ENCODE peak calls at places on chromosomes 16 and 17, in eight cellular contexts. One of them, this sample, is unnamed.

GRCh38 chr16:88542231-88542630 is 28.0 kb upstream of the ZC3H18 start:
- DNase-seq in NCI-H345: no peak
- DNase-seq in kidney tubule cell: no peak
- DNase-seq in T-helper 1 cell: no peak
- DNase-seq in lung microvascular endothelial cell: no peak
- DNase-seq in left ventricle myocardium superior: no peak
- DNase-seq in HFFc6: no peak
- DNase-seq in NCI-H2081: no peak
- DNase-seq in this sample: no peak

GRCh38 chr17:60077672-60078519 is 825 bp downstream of the HEATR6 start:
- DNase-seq in HFFc6: no peak
- DNase-seq in T-helper 1 cell: no peak
- DNase-seq in NCI-H345: peak
- DNase-seq in left ventricle myocardium superior: no peak
- DNase-seq in NCI-H2081: no peak
- DNase-seq in lung microvascular endothelial cell: peak
- DNase-seq in kidney tubule cell: peak
- DNase-seq in this sample: peak

GRCh38 chr16:66959645-66960177 is 1.4 kb upstream of the CES3 start:
- DNase-seq in kidney tubule cell: no peak
- DNase-seq in left ventricle myocardium superior: peak
- DNase-seq in NCI-H2081: no peak
- DNase-seq in lung microvascular endothelial cell: no peak
- DNase-seq in HFFc6: no peak
- DNase-seq in T-helper 1 cell: no peak
- DNase-seq in NCI-H345: no peak
- DNase-seq in this sample: no peak

GRCh38 chr17:61075988-61076387 is 323.7 kb upstream of the TBX2 start:
- DNase-seq in lung microvascular endothelial cell: no peak
- DNase-seq in T-helper 1 cell: no peak
- DNase-seq in kidney tubule cell: no peak
- DNase-seq in left ventricle myocardium superior: no peak
- DNase-seq in NCI-H2081: no peak
- DNase-seq in NCI-H345: no peak
- DNase-seq in HFFc6: no peak
- DNase-seq in this sample: no peak

GRCh38 chr16:63361032-63361624 is 1324.9 kb upstream of the CDH8 start:
- DNase-seq in HFFc6: peak
- DNase-seq in left ventricle myocardium superior: no peak
- DNase-seq in NCI-H2081: no peak
- DNase-seq in NCI-H345: peak
- DNase-seq in kidney tubule cell: peak
- DNase-seq in lung microvascular endothelial cell: peak
- DNase-seq in T-helper 1 cell: no peak
- DNase-seq in this sample: peak

GRCh38 chr17:3865166-3865565 is 19.1 kb upstream of the NCBP3 start:
- DNase-seq in lung microvascular endothelial cell: peak
- DNase-seq in kidney tubule cell: peak
- DNase-seq in T-helper 1 cell: no peak
- DNase-seq in HFFc6: peak
- DNase-seq in NCI-H345: no peak
- DNase-seq in left ventricle myocardium superior: peak
- DNase-seq in NCI-H2081: no peak
- DNase-seq in this sample: no peak

GRCh38 chr16:68287276-68288251 is 23.2 kb downstream of the SLC7A6OS start:
- DNase-seq in lung microvascular endothelial cell: peak
- DNase-seq in NCI-H345: no peak
- DNase-seq in T-helper 1 cell: no peak
- DNase-seq in kidney tubule cell: peak
- DNase-seq in NCI-H2081: no peak
- DNase-seq in HFFc6: peak
- DNase-seq in left ventricle myocardium superior: peak
- DNase-seq in this sample: no peak

GRCh38 chr17:79036609-79037008 is 12.6 kb downstream of the C1QTNF1 start:
- DNase-seq in left ventricle myocardium superior: no peak
- DNase-seq in NCI-H2081: no peak
- DNase-seq in HFFc6: peak
- DNase-seq in kidney tubule cell: peak
- DNase-seq in T-helper 1 cell: no peak
- DNase-seq in lung microvascular endothelial cell: peak
- DNase-seq in NCI-H345: no peak
- DNase-seq in this sample: no peak

GRCh38 chr17:45749831-45750335 is 34.2 kb upstream of the CRHR1 start:
- DNase-seq in kidney tubule cell: no peak
- DNase-seq in NCI-H2081: peak
- DNase-seq in HFFc6: no peak
- DNase-seq in T-helper 1 cell: no peak
- DNase-seq in lung microvascular endothelial cell: no peak
- DNase-seq in NCI-H345: peak
- DNase-seq in left ventricle myocardium superior: no peak
- DNase-seq in this sample: no peak

GRCh38 chr16:70402916-70403659 is 35.8 kb downstream of the ST3GAL2 start:
- DNase-seq in NCI-H2081: no peak
- DNase-seq in T-helper 1 cell: no peak
- DNase-seq in HFFc6: no peak
- DNase-seq in lung microvascular endothelial cell: no peak
- DNase-seq in kidney tubule cell: no peak
- DNase-seq in NCI-H345: no peak
- DNase-seq in left ventricle myocardium superior: no peak
- DNase-seq in this sample: no peak

GRCh38 chr17:33240397-33240796 is 52.7 kb downstream of the ASIC2 start:
- DNase-seq in left ventricle myocardium superior: no peak
- DNase-seq in kidney tubule cell: no peak
- DNase-seq in NCI-H2081: no peak
- DNase-seq in NCI-H345: peak
- DNase-seq in HFFc6: no peak
- DNase-seq in T-helper 1 cell: no peak
- DNase-seq in lung microvascular endothelial cell: no peak
- DNase-seq in this sample: no peak

GRCh38 chr17:61232871-61233270 is 166.8 kb upstream of the TBX2 start:
- DNase-seq in T-helper 1 cell: no peak
- DNase-seq in HFFc6: no peak
- DNase-seq in kidney tubule cell: no peak
- DNase-seq in NCI-H2081: no peak
- DNase-seq in left ventricle myocardium superior: no peak
- DNase-seq in NCI-H345: no peak
- DNase-seq in lung microvascular endothelial cell: no peak
- DNase-seq in this sample: no peak

GRCh38 chr17:67619555-67619954 is 98.2 kb upstream of the NOL11 start:
- DNase-seq in kidney tubule cell: no peak
- DNase-seq in NCI-H2081: no peak
- DNase-seq in HFFc6: no peak
- DNase-seq in T-helper 1 cell: no peak
- DNase-seq in lung microvascular endothelial cell: no peak
- DNase-seq in left ventricle myocardium superior: no peak
- DNase-seq in NCI-H345: no peak
- DNase-seq in this sample: no peak

GRCh38 chr17:9676084-9676483 is 30.8 kb downstream of the USP43 start:
- DNase-seq in T-helper 1 cell: no peak
- DNase-seq in lung microvascular endothelial cell: peak
- DNase-seq in NCI-H2081: no peak
- DNase-seq in left ventricle myocardium superior: no peak
- DNase-seq in NCI-H345: no peak
- DNase-seq in HFFc6: no peak
- DNase-seq in kidney tubule cell: peak
- DNase-seq in this sample: no peak

GRCh38 chr17:60398227-60398959 is 6.5 kb upstream of the USP32 start:
- DNase-seq in kidney tubule cell: no peak
- DNase-seq in HFFc6: no peak
- DNase-seq in T-helper 1 cell: no peak
- DNase-seq in lung microvascular endothelial cell: no peak
- DNase-seq in NCI-H345: no peak
- DNase-seq in NCI-H2081: no peak
- DNase-seq in left ventricle myocardium superior: no peak
- DNase-seq in this sample: no peak

GRCh38 chr17:2235792-2236365 is 67.7 kb downstream of the SMG6 start:
- DNase-seq in HFFc6: no peak
- DNase-seq in NCI-H2081: no peak
- DNase-seq in kidney tubule cell: no peak
- DNase-seq in left ventricle myocardium superior: peak
- DNase-seq in T-helper 1 cell: no peak
- DNase-seq in lung microvascular endothelial cell: no peak
- DNase-seq in NCI-H345: no peak
- DNase-seq in this sample: no peak

GRCh38 chr17:75546181-75546580 is 20.7 kb downstream of the LLGL2 start:
- DNase-seq in kidney tubule cell: no peak
- DNase-seq in HFFc6: no peak
- DNase-seq in T-helper 1 cell: no peak
- DNase-seq in lung microvascular endothelial cell: no peak
- DNase-seq in left ventricle myocardium superior: no peak
- DNase-seq in NCI-H2081: no peak
- DNase-seq in NCI-H345: no peak
- DNase-seq in this sample: no peak

This sample was measured in NCI-H748 treated with DMSO at 0.1 percent for 48 hours.